ENCODE peak calls at places on chromosomes 6 and 20, in nine cellular contexts. I is RWPE1; Y is fibroblast of pulmonary artery; Z is activated naive CD8-positive, alpha-beta T cell treated with anti-CD3 and anti-CD28 coated beads, Interleukin-2, amount 50 U/mL, for 24 hours; T is neural progenitor cell; N is GM12878; L is tibial artery; X is GM12865; D is pancreas. S is an unnamed sample.

GRCh38 chr6:25431642-25432307 is 152.6 kb downstream of the CARMIL1 start:
- DNase-seq in T (no peak), L (no peak), N (no peak), Z (no peak), I (no peak), D (no peak), Y (no peak), X (no peak), S (no peak)

GRCh38 chr6:17455919-17456318 is 62.5 kb downstream of the CAP2 start:
- DNase-seq in I (no peak), Z (no peak), N (no peak), Y (no peak), X (no peak), T (no peak), L (no peak), D (no peak), S (no peak)

GRCh38 chr6:34246563-34247391 is 2.0 kb downstream of the SMIM29 start:
- DNase-seq in N (no peak), T (peak), L (no peak), I (no peak), Y (no peak), D (peak), Z (peak), X (peak), S (no peak)

GRCh38 chr20:48003021-48003420 is 217.7 kb upstream of the SULF2 start:
- DNase-seq in L (no peak), I (no peak), Z (no peak), T (no peak), D (no peak), X (no peak), N (no peak), Y (no peak), S (no peak)

GRCh38 chr6:169071394-169071793 is 182.3 kb downstream of the THBS2 start:
- DNase-seq in X (no peak), L (no peak), N (no peak), Y (no peak), T (no peak), D (no peak), Z (no peak), I (no peak), S (no peak)

GRCh38 chr6:161079566-161080262 is 88.1 kb downstream of the MAP3K4 start:
- DNase-seq in X (no peak), T (no peak), L (no peak), I (peak), Y (peak), N (no peak), D (no peak), Z (peak), S (peak)

GRCh38 chr6:108408453-108408852 is 113.6 kb downstream of the AFG1L start:
- DNase-seq in T (no peak), N (no peak), D (no peak), L (peak), I (no peak), Z (no peak), X (no peak), Y (peak), S (no peak)

GRCh38 chr6:71410164-71410566 is 121.6 kb downstream of the OGFRL1 start:
- DNase-seq in Y (no peak), X (peak), L (no peak), T (no peak), D (no peak), I (no peak), Z (no peak), N (peak), S (no peak)

GRCh38 chr20:23187759-23188158 is 101.6 kb upstream of the CD93 start:
- DNase-seq in D (no peak), T (no peak), I (no peak), L (peak), Z (no peak), N (no peak), Y (peak), X (no peak), S (no peak)

GRCh38 chr6:146851837-146852236 is 253.1 kb downstream of the ADGB start:
- DNase-seq in X (peak), Z (peak), L (no peak), T (no peak), D (no peak), N (no peak), I (no peak), Y (peak), S (no peak)

GRCh38 chr20:46204594-46205205 is 86.6 kb downstream of the CD40 start:
- DNase-seq in D (no peak), Y (no peak), L (no peak), T (no peak), Z (no peak), N (no peak), I (no peak), X (no peak), S (no peak)

GRCh38 chr6:157284738-157285421 is 38.4 kb downstream of the TMEM242 start:
- DNase-seq in I (no peak), Z (no peak), L (no peak), N (no peak), Y (no peak), D (no peak), X (no peak), T (no peak), S (no peak)

GRCh38 chr6:31597006-31597405 is 4.2 kb upstream of the NCR3 start:
- DNase-seq in X (peak), Y (peak), D (no peak), L (no peak), I (peak), N (no peak), Z (peak), T (peak), S (no peak)

GRCh38 chr6:5023923-5024322 is 20.1 kb upstream of the RPP40 start:
- DNase-seq in Y (no peak), D (no peak), X (no peak), T (no peak), Z (no peak), L (no peak), I (no peak), N (no peak), S (no peak)

GRCh38 chr6:90336591-90336990 is 39.9 kb upstream of the BACH2 start:
- DNase-seq in I (no peak), Z (no peak), T (no peak), Y (no peak), D (no peak), N (no peak), X (no peak), L (no peak), S (no peak)

GRCh38 chr6:166904101-166904746 is 52.1 kb downstream of the RNASET2 start:
- DNase-seq in D (no peak), N (no peak), Z (no peak), I (no peak), Y (peak), L (no peak), X (peak), T (peak), S (no peak)

GRCh38 chr20:35910254-35910653 is 44.0 kb downstream of the SCAND1 start:
- DNase-seq in L (no peak), T (no peak), Y (no peak), I (no peak), N (no peak), D (no peak), Z (no peak), X (no peak), S (no peak)

GRCh38 chr20:41275181-41275793 is 42.2 kb downstream of the ZHX3 start:
- DNase-seq in Z (no peak), D (no peak), T (no peak), Y (peak), I (no peak), N (no peak), X (no peak), L (no peak), S (no peak)

GRCh38 chr20:58647814-58648501 is 3.1 kb upstream of the STX16 start:
- DNase-seq in D (no peak), I (no peak), L (peak), X (no peak), Y (peak), N (no peak), Z (no peak), T (no peak), S (no peak)

GRCh38 chr20:32238483-32239425 is 31.1 kb downstream of the POFUT1 start:
- DNase-seq in L (no peak), I (no peak), T (no peak), D (no peak), Y (no peak), Z (no peak), N (no peak), X (no peak), S (no peak)

GRCh38 chr6:158569036-158569435 is 9.1 kb downstream of the TMEM181 start:
- DNase-seq in T (no peak), I (no peak), X (no peak), Z (no peak), L (no peak), D (no peak), Y (no peak), N (no peak), S (no peak)

GRCh38 chr20:31666258-31667042 is 28.7 kb downstream of the COX4I2 start:
- DNase-seq in D (no peak), X (no peak), Y (no peak), N (no peak), L (peak), T (peak), I (no peak), Z (no peak), S (no peak)

GRCh38 chr6:142935553-142936517 is 9.1 kb downstream of the HIVEP2 start:
- DNase-seq in L (no peak), T (no peak), X (peak), I (no peak), N (no peak), D (no peak), Z (peak), Y (no peak), S (peak)

GRCh38 chr6:113048741-113049140 is 701.6 kb downstream of the RFPL4B start:
- DNase-seq in Y (peak), D (no peak), T (no peak), L (no peak), N (no peak), X (no peak), Z (no peak), I (no peak), S (no peak)

GRCh38 chr6:119112856-119113530 is 34.5 kb upstream of the FAM184A start:
- DNase-seq in D (no peak), N (no peak), Y (peak), T (no peak), Z (no peak), L (peak), I (no peak), X (no peak), S (no peak)

GRCh38 chr20:23928788-23929187 is 49.2 kb upstream of the CST5 start:
- DNase-seq in L (no peak), Z (peak), N (no peak), I (no peak), D (no peak), X (peak), Y (no peak), T (no peak), S (peak)

GRCh38 chr6:45663181-45664180 is 285.7 kb upstream of the SUPT3H start:
- DNase-seq in X (no peak), N (no peak), I (no peak), D (no peak), Z (peak), L (peak), Y (peak), T (peak), S (peak)

GRCh38 chr6:21965029-21965428 is 331.8 kb downstream of the PRL start:
- DNase-seq in D (no peak), Y (no peak), T (no peak), N (no peak), L (no peak), X (no peak), Z (no peak), I (no peak), S (no peak)

GRCh38 chr6:43773981-43774775 is 4.2 kb downstream of the VEGFA start:
- DNase-seq in N (no peak), X (no peak), D (no peak), I (no peak), L (no peak), Y (no peak), T (no peak), Z (no peak), S (no peak)

GRCh38 chr20:50534567-50534966 is 24.4 kb downstream of the PTPN1 start:
- DNase-seq in X (no peak), Y (peak), N (no peak), L (no peak), D (no peak), Z (no peak), I (no peak), T (no peak), S (no peak)

GRCh38 chr6:111750147-111750546 is 123.1 kb downstream of the FYN start:
- DNase-seq in L (no peak), I (no peak), Y (no peak), Z (peak), T (no peak), X (no peak), N (no peak), D (no peak), S (no peak)

GRCh38 chr6:159935633-159936032 is 33.2 kb upstream of the IGF2R start:
- DNase-seq in I (no peak), T (no peak), Y (peak), L (no peak), X (no peak), Z (no peak), N (no peak), D (no peak), S (no peak)

GRCh38 chr6:5996701-5997419 is 9.9 kb downstream of the NRN1 start:
- DNase-seq in T (peak), I (no peak), X (no peak), N (no peak), Y (peak), D (peak), L (no peak), Z (no peak), S (no peak)

GRCh38 chr6:153167026-153167891 is 36.2 kb upstream of the RGS17 start:
- DNase-seq in Y (peak), L (no peak), N (no peak), D (no peak), T (no peak), Z (no peak), X (no peak), I (peak), S (no peak)

GRCh38 chr20:49484180-49485140 is 2.0 kb upstream of the KCNB1 start:
- DNase-seq in D (peak), T (peak), I (peak), Y (peak), X (peak), N (no peak), Z (peak), L (peak), S (peak)

GRCh38 chr6:134930463-134930862 is 19.4 kb downstream of the ALDH8A1 start:
- DNase-seq in L (no peak), I (no peak), X (no peak), Z (no peak), Y (peak), T (no peak), N (no peak), D (no peak), S (no peak)

GRCh38 chr6:111260570-111261298 is 173.4 kb downstream of the SLC16A10 start:
- DNase-seq in L (no peak), T (no peak), Z (peak), D (no peak), Y (no peak), X (no peak), I (peak), N (no peak), S (no peak)